ENCODE peak calls at places on chromosome X, in nine cellular contexts. One of them, this sample, is unnamed.

GRCh38 chrX:46485897-46486296 is 59.3 kb downstream of the ZNF674 start:
- DNase-seq in stimulated activated CD8-positive, alpha-beta memory T cell treated with anti-CD3 and anti-CD28 coated beads, Interleukin-7, amount 100 ng/mL, for 24 hours: no peak
- DNase-seq in adipocyte: no peak
- DNase-seq in stimulated activated CD4-positive, alpha-beta T cell treated with anti-CD3 and anti-CD28 coated beads, Interleukin-4, amount 100 ng/mL, for 48 hours: no peak
- DNase-seq in nucleus accumbens: no peak
- DNase-seq in ecto neural progenitor cell: no peak
- DNase-seq in aorta: no peak
- DNase-seq in activated CD4-positive, CD25-positive, alpha-beta regulatory T cell treated with anti-CD3 and anti-CD28 coated beads, Interleukin-2, amount 50 U/mL, for 72 hours: no peak
- DNase-seq in amygdala: no peak
- DNase-seq in this sample: peak

GRCh38 chrX:53686151-53686885 is at the start of gene HUWE1:
- DNase-seq in stimulated activated CD8-positive, alpha-beta memory T cell treated with anti-CD3 and anti-CD28 coated beads, Interleukin-7, amount 100 ng/mL, for 24 hours: peak
- DNase-seq in adipocyte: peak
- DNase-seq in activated CD4-positive, CD25-positive, alpha-beta regulatory T cell treated with anti-CD3 and anti-CD28 coated beads, Interleukin-2, amount 50 U/mL, for 72 hours: peak
- DNase-seq in nucleus accumbens: peak
- DNase-seq in aorta: peak
- DNase-seq in amygdala: peak
- DNase-seq in stimulated activated CD4-positive, alpha-beta T cell treated with anti-CD3 and anti-CD28 coated beads, Interleukin-4, amount 100 ng/mL, for 48 hours: peak
- DNase-seq in ecto neural progenitor cell: peak
- DNase-seq in this sample: peak

GRCh38 chrX:152072236-152072635 is 66.1 kb downstream of the MAGEA10 start:
- DNase-seq in aorta: no peak
- DNase-seq in stimulated activated CD8-positive, alpha-beta memory T cell treated with anti-CD3 and anti-CD28 coated beads, Interleukin-7, amount 100 ng/mL, for 24 hours: no peak
- DNase-seq in ecto neural progenitor cell: no peak
- DNase-seq in activated CD4-positive, CD25-positive, alpha-beta regulatory T cell treated with anti-CD3 and anti-CD28 coated beads, Interleukin-2, amount 50 U/mL, for 72 hours: no peak
- DNase-seq in nucleus accumbens: no peak
- DNase-seq in adipocyte: peak
- DNase-seq in stimulated activated CD4-positive, alpha-beta T cell treated with anti-CD3 and anti-CD28 coated beads, Interleukin-4, amount 100 ng/mL, for 48 hours: no peak
- DNase-seq in amygdala: no peak
- DNase-seq in this sample: peak

GRCh38 chrX:57103489-57103888 is 17.9 kb downstream of the SPIN2B start:
- DNase-seq in adipocyte: no peak
- DNase-seq in amygdala: no peak
- DNase-seq in aorta: no peak
- DNase-seq in stimulated activated CD4-positive, alpha-beta T cell treated with anti-CD3 and anti-CD28 coated beads, Interleukin-4, amount 100 ng/mL, for 48 hours: no peak
- DNase-seq in nucleus accumbens: no peak
- DNase-seq in activated CD4-positive, CD25-positive, alpha-beta regulatory T cell treated with anti-CD3 and anti-CD28 coated beads, Interleukin-2, amount 50 U/mL, for 72 hours: no peak
- DNase-seq in ecto neural progenitor cell: no peak
- DNase-seq in stimulated activated CD8-positive, alpha-beta memory T cell treated with anti-CD3 and anti-CD28 coated beads, Interleukin-7, amount 100 ng/mL, for 24 hours: no peak
- DNase-seq in this sample: no peak

GRCh38 chrX:11480626-11481025 is 185.1 kb downstream of the ARHGAP6 start:
- DNase-seq in adipocyte: no peak
- DNase-seq in nucleus accumbens: no peak
- DNase-seq in stimulated activated CD4-positive, alpha-beta T cell treated with anti-CD3 and anti-CD28 coated beads, Interleukin-4, amount 100 ng/mL, for 48 hours: no peak
- DNase-seq in aorta: no peak
- DNase-seq in stimulated activated CD8-positive, alpha-beta memory T cell treated with anti-CD3 and anti-CD28 coated beads, Interleukin-7, amount 100 ng/mL, for 24 hours: no peak
- DNase-seq in ecto neural progenitor cell: no peak
- DNase-seq in amygdala: no peak
- DNase-seq in activated CD4-positive, CD25-positive, alpha-beta regulatory T cell treated with anti-CD3 and anti-CD28 coated beads, Interleukin-2, amount 50 U/mL, for 72 hours: no peak
- DNase-seq in this sample: no peak

GRCh38 chrX:10190367-10190766 is 33.6 kb downstream of the CLCN4 start:
- DNase-seq in stimulated activated CD8-positive, alpha-beta memory T cell treated with anti-CD3 and anti-CD28 coated beads, Interleukin-7, amount 100 ng/mL, for 24 hours: no peak
- DNase-seq in amygdala: no peak
- DNase-seq in nucleus accumbens: no peak
- DNase-seq in adipocyte: peak
- DNase-seq in aorta: no peak
- DNase-seq in activated CD4-positive, CD25-positive, alpha-beta regulatory T cell treated with anti-CD3 and anti-CD28 coated beads, Interleukin-2, amount 50 U/mL, for 72 hours: no peak
- DNase-seq in stimulated activated CD4-positive, alpha-beta T cell treated with anti-CD3 and anti-CD28 coated beads, Interleukin-4, amount 100 ng/mL, for 48 hours: no peak
- DNase-seq in ecto neural progenitor cell: no peak
- DNase-seq in this sample: peak

GRCh38 chrX:104172121-104172520 is 5.9 kb downstream of the FAM199X start:
- DNase-seq in amygdala: no peak
- DNase-seq in stimulated activated CD8-positive, alpha-beta memory T cell treated with anti-CD3 and anti-CD28 coated beads, Interleukin-7, amount 100 ng/mL, for 24 hours: no peak
- DNase-seq in activated CD4-positive, CD25-positive, alpha-beta regulatory T cell treated with anti-CD3 and anti-CD28 coated beads, Interleukin-2, amount 50 U/mL, for 72 hours: no peak
- DNase-seq in stimulated activated CD4-positive, alpha-beta T cell treated with anti-CD3 and anti-CD28 coated beads, Interleukin-4, amount 100 ng/mL, for 48 hours: no peak
- DNase-seq in nucleus accumbens: no peak
- DNase-seq in ecto neural progenitor cell: no peak
- DNase-seq in adipocyte: no peak
- DNase-seq in aorta: no peak
- DNase-seq in this sample: no peak

GRCh38 chrX:7261672-7262332 is 113.8 kb upstream of the PUDP start:
- DNase-seq in stimulated activated CD8-positive, alpha-beta memory T cell treated with anti-CD3 and anti-CD28 coated beads, Interleukin-7, amount 100 ng/mL, for 24 hours: no peak
- DNase-seq in activated CD4-positive, CD25-positive, alpha-beta regulatory T cell treated with anti-CD3 and anti-CD28 coated beads, Interleukin-2, amount 50 U/mL, for 72 hours: no peak
- DNase-seq in amygdala: no peak
- DNase-seq in aorta: no peak
- DNase-seq in stimulated activated CD4-positive, alpha-beta T cell treated with anti-CD3 and anti-CD28 coated beads, Interleukin-4, amount 100 ng/mL, for 48 hours: no peak
- DNase-seq in ecto neural progenitor cell: no peak
- DNase-seq in adipocyte: no peak
- DNase-seq in nucleus accumbens: no peak
- DNase-seq in this sample: no peak

GRCh38 chrX:131816551-131817136 is 206.5 kb upstream of the STK26 start:
- DNase-seq in nucleus accumbens: peak
- DNase-seq in ecto neural progenitor cell: no peak
- DNase-seq in aorta: peak
- DNase-seq in stimulated activated CD8-positive, alpha-beta memory T cell treated with anti-CD3 and anti-CD28 coated beads, Interleukin-7, amount 100 ng/mL, for 24 hours: peak
- DNase-seq in amygdala: peak
- DNase-seq in adipocyte: peak
- DNase-seq in stimulated activated CD4-positive, alpha-beta T cell treated with anti-CD3 and anti-CD28 coated beads, Interleukin-4, amount 100 ng/mL, for 48 hours: peak
- DNase-seq in activated CD4-positive, CD25-positive, alpha-beta regulatory T cell treated with anti-CD3 and anti-CD28 coated beads, Interleukin-2, amount 50 U/mL, for 72 hours: peak
- DNase-seq in this sample: no peak

GRCh38 chrX:19698691-19699090 is 183.4 kb upstream of the MAP3K15 start:
- DNase-seq in adipocyte: no peak
- DNase-seq in stimulated activated CD4-positive, alpha-beta T cell treated with anti-CD3 and anti-CD28 coated beads, Interleukin-4, amount 100 ng/mL, for 48 hours: no peak
- DNase-seq in amygdala: no peak
- DNase-seq in activated CD4-positive, CD25-positive, alpha-beta regulatory T cell treated with anti-CD3 and anti-CD28 coated beads, Interleukin-2, amount 50 U/mL, for 72 hours: no peak
- DNase-seq in aorta: no peak
- DNase-seq in nucleus accumbens: no peak
- DNase-seq in ecto neural progenitor cell: no peak
- DNase-seq in stimulated activated CD8-positive, alpha-beta memory T cell treated with anti-CD3 and anti-CD28 coated beads, Interleukin-7, amount 100 ng/mL, for 24 hours: no peak
- DNase-seq in this sample: no peak

GRCh38 chrX:43467608-43468234 is 188.4 kb upstream of the MAOA start:
- DNase-seq in ecto neural progenitor cell: no peak
- DNase-seq in nucleus accumbens: no peak
- DNase-seq in activated CD4-positive, CD25-positive, alpha-beta regulatory T cell treated with anti-CD3 and anti-CD28 coated beads, Interleukin-2, amount 50 U/mL, for 72 hours: peak
- DNase-seq in aorta: no peak
- DNase-seq in stimulated activated CD4-positive, alpha-beta T cell treated with anti-CD3 and anti-CD28 coated beads, Interleukin-4, amount 100 ng/mL, for 48 hours: no peak
- DNase-seq in adipocyte: no peak
- DNase-seq in amygdala: no peak
- DNase-seq in stimulated activated CD8-positive, alpha-beta memory T cell treated with anti-CD3 and anti-CD28 coated beads, Interleukin-7, amount 100 ng/mL, for 24 hours: no peak
- DNase-seq in this sample: no peak

GRCh38 chrX:148928803-148929202 is 428.4 kb downstream of the AFF2 start:
- DNase-seq in activated CD4-positive, CD25-positive, alpha-beta regulatory T cell treated with anti-CD3 and anti-CD28 coated beads, Interleukin-2, amount 50 U/mL, for 72 hours: no peak
- DNase-seq in nucleus accumbens: no peak
- DNase-seq in stimulated activated CD8-positive, alpha-beta memory T cell treated with anti-CD3 and anti-CD28 coated beads, Interleukin-7, amount 100 ng/mL, for 24 hours: no peak
- DNase-seq in aorta: no peak
- DNase-seq in adipocyte: no peak
- DNase-seq in amygdala: no peak
- DNase-seq in ecto neural progenitor cell: no peak
- DNase-seq in stimulated activated CD4-positive, alpha-beta T cell treated with anti-CD3 and anti-CD28 coated beads, Interleukin-4, amount 100 ng/mL, for 48 hours: no peak
- DNase-seq in this sample: peak

GRCh38 chrX:154603438-154604430 is 15.3 kb downstream of the CTAG1B start:
- DNase-seq in stimulated activated CD8-positive, alpha-beta memory T cell treated with anti-CD3 and anti-CD28 coated beads, Interleukin-7, amount 100 ng/mL, for 24 hours: no peak
- DNase-seq in adipocyte: peak
- DNase-seq in amygdala: no peak
- DNase-seq in nucleus accumbens: no peak
- DNase-seq in aorta: no peak
- DNase-seq in activated CD4-positive, CD25-positive, alpha-beta regulatory T cell treated with anti-CD3 and anti-CD28 coated beads, Interleukin-2, amount 50 U/mL, for 72 hours: no peak
- DNase-seq in stimulated activated CD4-positive, alpha-beta T cell treated with anti-CD3 and anti-CD28 coated beads, Interleukin-4, amount 100 ng/mL, for 48 hours: no peak
- DNase-seq in ecto neural progenitor cell: no peak
- DNase-seq in this sample: peak

GRCh38 chrX:633043-633654 is 2.6 kb downstream of the SHOX start:
- DNase-seq in aorta: no peak
- DNase-seq in nucleus accumbens: no peak
- DNase-seq in stimulated activated CD8-positive, alpha-beta memory T cell treated with anti-CD3 and anti-CD28 coated beads, Interleukin-7, amount 100 ng/mL, for 24 hours: no peak
- DNase-seq in stimulated activated CD4-positive, alpha-beta T cell treated with anti-CD3 and anti-CD28 coated beads, Interleukin-4, amount 100 ng/mL, for 48 hours: no peak
- DNase-seq in amygdala: no peak
- DNase-seq in ecto neural progenitor cell: no peak
- DNase-seq in adipocyte: no peak
- DNase-seq in activated CD4-positive, CD25-positive, alpha-beta regulatory T cell treated with anti-CD3 and anti-CD28 coated beads, Interleukin-2, amount 50 U/mL, for 72 hours: no peak
- DNase-seq in this sample: no peak

GRCh38 chrX:118347131-118347530 is 1.2 kb downstream of the WDR44 start:
- DNase-seq in nucleus accumbens: no peak
- DNase-seq in activated CD4-positive, CD25-positive, alpha-beta regulatory T cell treated with anti-CD3 and anti-CD28 coated beads, Interleukin-2, amount 50 U/mL, for 72 hours: no peak
- DNase-seq in amygdala: no peak
- DNase-seq in ecto neural progenitor cell: no peak
- DNase-seq in aorta: no peak
- DNase-seq in stimulated activated CD4-positive, alpha-beta T cell treated with anti-CD3 and anti-CD28 coated beads, Interleukin-4, amount 100 ng/mL, for 48 hours: no peak
- DNase-seq in adipocyte: peak
- DNase-seq in stimulated activated CD8-positive, alpha-beta memory T cell treated with anti-CD3 and anti-CD28 coated beads, Interleukin-7, amount 100 ng/mL, for 24 hours: no peak
- DNase-seq in this sample: peak

GRCh38 chrX:17082831-17083230 is 136.4 kb downstream of the REPS2 start:
- DNase-seq in ecto neural progenitor cell: no peak
- DNase-seq in amygdala: no peak
- DNase-seq in stimulated activated CD4-positive, alpha-beta T cell treated with anti-CD3 and anti-CD28 coated beads, Interleukin-4, amount 100 ng/mL, for 48 hours: no peak
- DNase-seq in activated CD4-positive, CD25-positive, alpha-beta regulatory T cell treated with anti-CD3 and anti-CD28 coated beads, Interleukin-2, amount 50 U/mL, for 72 hours: no peak
- DNase-seq in adipocyte: no peak
- DNase-seq in stimulated activated CD8-positive, alpha-beta memory T cell treated with anti-CD3 and anti-CD28 coated beads, Interleukin-7, amount 100 ng/mL, for 24 hours: no peak
- DNase-seq in aorta: no peak
- DNase-seq in nucleus accumbens: no peak
- DNase-seq in this sample: peak

GRCh38 chrX:7252013-7252610 is 104.2 kb upstream of the PUDP start:
- DNase-seq in aorta: no peak
- DNase-seq in stimulated activated CD8-positive, alpha-beta memory T cell treated with anti-CD3 and anti-CD28 coated beads, Interleukin-7, amount 100 ng/mL, for 24 hours: no peak
- DNase-seq in adipocyte: no peak
- DNase-seq in stimulated activated CD4-positive, alpha-beta T cell treated with anti-CD3 and anti-CD28 coated beads, Interleukin-4, amount 100 ng/mL, for 48 hours: no peak
- DNase-seq in amygdala: no peak
- DNase-seq in nucleus accumbens: no peak
- DNase-seq in ecto neural progenitor cell: no peak
- DNase-seq in activated CD4-positive, CD25-positive, alpha-beta regulatory T cell treated with anti-CD3 and anti-CD28 coated beads, Interleukin-2, amount 50 U/mL, for 72 hours: no peak
- DNase-seq in this sample: no peak

GRCh38 chrX:131441033-131441432 is 102.8 kb upstream of the OR13H1 start:
- DNase-seq in aorta: no peak
- DNase-seq in nucleus accumbens: no peak
- DNase-seq in activated CD4-positive, CD25-positive, alpha-beta regulatory T cell treated with anti-CD3 and anti-CD28 coated beads, Interleukin-2, amount 50 U/mL, for 72 hours: no peak
- DNase-seq in stimulated activated CD8-positive, alpha-beta memory T cell treated with anti-CD3 and anti-CD28 coated beads, Interleukin-7, amount 100 ng/mL, for 24 hours: no peak
- DNase-seq in ecto neural progenitor cell: no peak
- DNase-seq in adipocyte: no peak
- DNase-seq in amygdala: no peak
- DNase-seq in stimulated activated CD4-positive, alpha-beta T cell treated with anti-CD3 and anti-CD28 coated beads, Interleukin-4, amount 100 ng/mL, for 48 hours: no peak
- DNase-seq in this sample: peak

GRCh38 chrX:101057095-101057714 is 5.3 kb upstream of the TRMT2B start:
- DNase-seq in stimulated activated CD4-positive, alpha-beta T cell treated with anti-CD3 and anti-CD28 coated beads, Interleukin-4, amount 100 ng/mL, for 48 hours: no peak
- DNase-seq in nucleus accumbens: no peak
- DNase-seq in ecto neural progenitor cell: no peak
- DNase-seq in activated CD4-positive, CD25-positive, alpha-beta regulatory T cell treated with anti-CD3 and anti-CD28 coated beads, Interleukin-2, amount 50 U/mL, for 72 hours: no peak
- DNase-seq in adipocyte: no peak
- DNase-seq in stimulated activated CD8-positive, alpha-beta memory T cell treated with anti-CD3 and anti-CD28 coated beads, Interleukin-7, amount 100 ng/mL, for 24 hours: no peak
- DNase-seq in aorta: no peak
- DNase-seq in amygdala: no peak
- DNase-seq in this sample: peak

GRCh38 chrX:46433892-46434291 is 111.3 kb downstream of the ZNF674 start:
- DNase-seq in aorta: no peak
- DNase-seq in amygdala: no peak
- DNase-seq in ecto neural progenitor cell: no peak
- DNase-seq in activated CD4-positive, CD25-positive, alpha-beta regulatory T cell treated with anti-CD3 and anti-CD28 coated beads, Interleukin-2, amount 50 U/mL, for 72 hours: no peak
- DNase-seq in adipocyte: peak
- DNase-seq in stimulated activated CD8-positive, alpha-beta memory T cell treated with anti-CD3 and anti-CD28 coated beads, Interleukin-7, amount 100 ng/mL, for 24 hours: no peak
- DNase-seq in nucleus accumbens: no peak
- DNase-seq in stimulated activated CD4-positive, alpha-beta T cell treated with anti-CD3 and anti-CD28 coated beads, Interleukin-4, amount 100 ng/mL, for 48 hours: no peak
- DNase-seq in this sample: no peak

GRCh38 chrX:132181364-132181763 is 37.9 kb downstream of the RAP2C start:
- DNase-seq in activated CD4-positive, CD25-positive, alpha-beta regulatory T cell treated with anti-CD3 and anti-CD28 coated beads, Interleukin-2, amount 50 U/mL, for 72 hours: no peak
- DNase-seq in ecto neural progenitor cell: no peak
- DNase-seq in aorta: peak
- DNase-seq in amygdala: no peak
- DNase-seq in adipocyte: no peak
- DNase-seq in nucleus accumbens: no peak
- DNase-seq in stimulated activated CD8-positive, alpha-beta memory T cell treated with anti-CD3 and anti-CD28 coated beads, Interleukin-7, amount 100 ng/mL, for 24 hours: no peak
- DNase-seq in stimulated activated CD4-positive, alpha-beta T cell treated with anti-CD3 and anti-CD28 coated beads, Interleukin-4, amount 100 ng/mL, for 48 hours: no peak
- DNase-seq in this sample: peak

GRCh38 chrX:130834149-130834548 is 68.9 kb downstream of the ENOX2 start:
- DNase-seq in aorta: no peak
- DNase-seq in activated CD4-positive, CD25-positive, alpha-beta regulatory T cell treated with anti-CD3 and anti-CD28 coated beads, Interleukin-2, amount 50 U/mL, for 72 hours: no peak
- DNase-seq in nucleus accumbens: no peak
- DNase-seq in stimulated activated CD4-positive, alpha-beta T cell treated with anti-CD3 and anti-CD28 coated beads, Interleukin-4, amount 100 ng/mL, for 48 hours: no peak
- DNase-seq in ecto neural progenitor cell: no peak
- DNase-seq in adipocyte: no peak
- DNase-seq in stimulated activated CD8-positive, alpha-beta memory T cell treated with anti-CD3 and anti-CD28 coated beads, Interleukin-7, amount 100 ng/mL, for 24 hours: no peak
- DNase-seq in amygdala: no peak
- DNase-seq in this sample: no peak

This sample was measured in HT1080.